ENCODE peak calls at places on chromosomes 11 and 22, in four cellular contexts. J is hepatocyte, Y is GM12878, M is IMR-90. V is an unnamed sample.
A peak's percentile ranks its signal among the peaks of the same experiment; 100 is the strongest.

GRCh38 chr11:63670077-63670737 is 969 bp downstream of the ATL3 start:
- DNase-seq in M (peak; percentile 45), J (no peak), Y (no peak), V (peak; percentile 17)

GRCh38 chr11:121451178-121451981 is 734 bp upstream of the SORL1 start:
- DNase-seq in J (peak; percentile 83), Y (no peak), M (no peak), V (peak; percentile 79)

GRCh38 chr22:31206896-31207687 is 5.0 kb upstream of the LIMK2 start:
- DNase-seq in J (no peak), Y (no peak), M (no peak), V (no peak)

GRCh38 chr11:64674774-64675173 is 48.2 kb downstream of the NRXN2 start:
- DNase-seq in M (no peak), Y (peak; percentile 72), J (no peak), V (no peak)

GRCh38 chr22:39194098-39194497 is 41.6 kb upstream of the CBX7 start:
- DNase-seq in J (no peak), Y (no peak), M (no peak), V (no peak)

GRCh38 chr11:128837627-128838026 is 29.5 kb downstream of the KCNJ1 start:
- DNase-seq in M (no peak), J (no peak), Y (no peak), V (peak; percentile 33)

GRCh38 chr11:8693010-8693551 is 10.5 kb downstream of the RPL27A start:
- DNase-seq in M (peak; percentile 57), Y (no peak), J (no peak), V (no peak)

GRCh38 chr11:1415631-1416030 is 25.9 kb downstream of the BRSK2 start:
- DNase-seq in M (no peak), Y (no peak), J (no peak), V (no peak)

GRCh38 chr11:134576286-134576685 is 164.2 kb upstream of the B3GAT1 start:
- DNase-seq in J (no peak), M (no peak), Y (no peak), V (no peak)

GRCh38 chr11:119839504-119840133 is 110.6 kb upstream of the NECTIN1 start:
- DNase-seq in M (no peak), J (no peak), Y (no peak), V (no peak)

GRCh38 chr11:78203184-78203583 is 14.5 kb downstream of the USP35 start:
- DNase-seq in J (no peak), M (no peak), Y (no peak), V (no peak)

GRCh38 chr11:7582338-7582985 is 68.7 kb downstream of the PPFIBP2 start:
- DNase-seq in Y (no peak), M (no peak), J (no peak), V (no peak)

GRCh38 chr11:118170892-118171273 is 5.6 kb downstream of the SCN2B start:
- DNase-seq in Y (no peak), M (no peak), J (no peak), V (no peak)

GRCh38 chr11:44765676-44766075 is 38.9 kb downstream of the TSPAN18 start:
- DNase-seq in M (no peak), J (no peak), Y (no peak), V (no peak)

GRCh38 chr11:46435679-46436078 is 44.1 kb upstream of the CHRM4 start:
- DNase-seq in M (no peak), Y (no peak), J (no peak), V (no peak)

GRCh38 chr22:50476819-50477344 is 2.0 kb upstream of the SBF1 start:
- DNase-seq in Y (no peak), M (no peak), J (no peak), V (no peak)

GRCh38 chr11:10139081-10139480 is 154.9 kb downstream of the SBF2 start:
- DNase-seq in M (no peak), Y (no peak), J (no peak), V (no peak)

GRCh38 chr11:72012897-72013721 is 14.4 kb downstream of the IL18BP start:
- DNase-seq in M (peak; percentile 17), Y (no peak), J (no peak), V (no peak)

GRCh38 chr11:45928535-45929215 is 6.2 kb downstream of the LARGE2 start:
- DNase-seq in Y (no peak), J (no peak), M (no peak), V (no peak)

GRCh38 chr11:61488651-61489291 is 19.8 kb upstream of the LRRC10B start:
- DNase-seq in Y (no peak), M (no peak), J (peak; percentile 77), V (no peak)

GRCh38 chr11:117182551-117182935 is 4.0 kb downstream of the SIDT2 start:
- DNase-seq in J (no peak), M (no peak), Y (no peak), V (no peak)

GRCh38 chr11:104759464-104759863 is 138.8 kb downstream of the CASP12 start:
- DNase-seq in Y (no peak), M (no peak), J (no peak), V (no peak)

GRCh38 chr11:104765401-104765800 is 132.9 kb downstream of the CASP12 start:
- DNase-seq in J (no peak), Y (no peak), M (peak; percentile 22), V (no peak)

GRCh38 chr11:104763930-104764717 is 134.1 kb downstream of the CASP12 start:
- DNase-seq in J (no peak), M (no peak), Y (no peak), V (no peak)

GRCh38 chr11:104761511-104761910 is 136.7 kb downstream of the CASP12 start:
- DNase-seq in M (no peak), J (no peak), Y (no peak), V (no peak)

GRCh38 chr11:104764718-104765045 is 133.6 kb downstream of the CASP12 start:
- DNase-seq in Y (no peak), J (no peak), M (peak; percentile 6), V (no peak)
- H2AFZ ChIP-seq in Y (no peak overlapping the region), J (no peak overlapping the region), M (no peak overlapping the region), V (no peak overlapping the region)

GRCh38 chr11:36069576-36070214 is 125.8 kb downstream of the LDLRAD3 start:
- DNase-seq in M (no peak), Y (peak; percentile 15), J (peak; percentile 23), V (no peak)
- H3K4me3 ChIP-seq in M (no peak overlapping the region), Y (no peak overlapping the region), J (no peak overlapping the region), V (no peak overlapping the region)

GRCh38 chr11:94494200-94494545 is 389 bp downstream of the ANKRD49 start:
- DNase-seq in M (no peak), J (no peak), Y (no peak), V (no peak)
- H2AFZ ChIP-seq in M (peak overlapping the region; percentile 99), J (peak overlapping the region; percentile 71), Y (peak overlapping the region; percentile 94), V (peak overlapping the region; percentile 95)

DNA sequence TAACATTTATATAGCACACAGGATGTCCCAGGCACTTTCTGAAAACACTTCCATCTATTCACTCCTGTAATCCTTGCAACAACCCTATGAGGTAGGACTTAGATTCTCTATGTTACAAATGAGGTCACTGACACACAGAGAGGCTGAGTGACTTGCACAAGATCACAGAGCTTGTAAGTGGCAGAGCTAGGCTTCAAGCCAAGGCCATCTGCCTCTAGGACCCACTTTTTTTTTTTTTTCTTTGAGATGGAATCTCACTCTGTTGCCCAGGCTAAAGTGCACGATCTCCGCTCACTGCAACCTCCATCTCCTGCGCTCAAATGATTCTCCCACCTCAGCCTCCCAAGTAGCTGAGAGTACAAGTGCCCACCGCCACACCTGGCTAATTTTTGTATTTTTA is 18.4 kb upstream of the MYH9 start:
- DNase-seq in J (no peak), Y (no peak), M (no peak), V (no peak)
- H3K4me3 ChIP-seq in J (no peak overlapping the region), Y (no peak overlapping the region), M (no peak overlapping the region), V (peak overlapping the region; percentile 18)

GRCh38 chr11:74322667-74323066 is 11.2 kb upstream of the P4HA3 start:
- DNase-seq in Y (no peak), J (no peak), M (peak; percentile 16), V (no peak)
- H2AFZ ChIP-seq in Y (no peak overlapping the region), J (no peak overlapping the region), M (peak overlapping the region; percentile 59), V (no peak overlapping the region)